ENCODE peak calls at places on chromosomes 11 and 22, in four cellular contexts. G, K, D and B are unnamed samples.

GRCh38 chr11:79626135-79626748 is 185.4 kb upstream of the TENM4 start:
- DNase-seq in K (no peak), G (no peak), D (no peak), B (no peak)

GRCh38 chr11:79253280-79253679 is 187.6 kb downstream of the TENM4 start:
- DNase-seq in D (no peak), G (no peak), K (no peak), B (no peak)

GRCh38 chr11:29328961-29329441 is 687.8 kb downstream of the KCNA4 start:
- DNase-seq in D (no peak), G (no peak), K (peak; percentile 71), B (no peak)

GRCh38 chr11:131278472-131278871 is 91.9 kb upstream of the NTM start:
- DNase-seq in D (no peak), K (no peak), G (no peak), B (no peak)

GRCh38 chr11:69888671-69889076 is 69.5 kb upstream of the FGF3 start:
- DNase-seq in G (peak; percentile 82), K (peak; percentile 86), D (no peak), B (peak; percentile 83)

GRCh38 chr11:14907411-14908213 is 15.6 kb upstream of the CYP2R1 start:
- DNase-seq in D (peak; percentile 78), G (peak; percentile 96), K (peak; percentile 50), B (peak; percentile 89)

GRCh38 chr11:18064450-18065048 is 18.5 kb upstream of the TPH1 start:
- DNase-seq in G (no peak), D (no peak), K (no peak), B (no peak)

GRCh38 chr11:69644962-69645675 is 4.2 kb downstream of the CCND1 start:
- DNase-seq in G (peak; percentile 73), D (no peak), K (peak; percentile 24), B (no peak)

GRCh38 chr22:43919106-43919965 is 4.3 kb upstream of the PNPLA3 start:
- DNase-seq in K (no peak), D (no peak), G (no peak), B (no peak)

GRCh38 chr11:113189909-113190667 is 124.3 kb upstream of the TTC12 start:
- DNase-seq in D (peak; percentile 50), K (peak; percentile 38), G (no peak), B (no peak)

GRCh38 chr11:26331911-26332571 is at the start of gene ANO3:
- DNase-seq in D (no peak), G (no peak), K (peak; percentile 31), B (peak; percentile 31)

GRCh38 chr11:114025329-114025907 is 34.1 kb upstream of the ZBTB16 start:
- DNase-seq in G (no peak), D (no peak), K (no peak), B (no peak)

GRCh38 chr22:47797546-47797945 is 1035.1 kb downstream of the TBC1D22A start:
- DNase-seq in K (no peak), D (no peak), G (peak; percentile 9), B (no peak)

GRCh38 chr11:118010738-118011461 is 24.7 kb downstream of the IL10RA start:
- DNase-seq in D (peak; percentile 76), G (peak; percentile 95), K (no peak), B (peak; percentile 43)

GRCh38 chr11:15145635-15146034 is 30.9 kb downstream of the INSC start:
- DNase-seq in G (no peak), K (no peak), D (no peak), B (peak; percentile 79)

GRCh38 chr11:94139421-94139820 is 10.8 kb downstream of the PANX1 start:
- DNase-seq in K (no peak), D (no peak), G (no peak), B (no peak)

GRCh38 chr22:36327922-36328551 is 59.7 kb downstream of the MYH9 start:
- DNase-seq in G (no peak), D (peak; percentile 62), K (no peak), B (no peak)

GRCh38 chr11:68467446-68467845 is 6.9 kb downstream of the PPP6R3 start:
- DNase-seq in D (no peak), G (no peak), K (no peak), B (no peak)
- H3K4me1 ChIP-seq in D (peaks cover 52% of the 10 kb centered on the region), G (peaks cover 100% of the 10 kb centered on the region), K (peaks cover 53% of the 10 kb centered on the region), B (peaks cover 19% of the 10 kb centered on the region)

GRCh38 chr22:23774114-23774921 is 1.7 kb downstream of the MMP11 start:
- DNase-seq in K (no peak), D (no peak), G (no peak), B (no peak)

GRCh38 chr22:23772315-23773246 is at the start of gene MMP11:
- DNase-seq in K (peak; percentile 33), G (peak; percentile 90), D (peak; percentile 48), B (peak; percentile 81)

GRCh38 chr22:23773247-23774113 is 831 bp downstream of the MMP11 start:
- DNase-seq in G (no peak), K (no peak), D (no peak), B (no peak)

GRCh38 chr22:23775779-23776375 is 3.2 kb downstream of the MMP11 start:
- DNase-seq in K (no peak), G (no peak), D (no peak), B (no peak)

GRCh38 chr22:23774922-23775436 is 2.3 kb downstream of the MMP11 start:
- DNase-seq in G (no peak), K (peak; percentile 26), D (no peak), B (no peak)
- H3K27ac ChIP-seq in G (no peak overlapping the region), K (no peak overlapping the region), D (peak overlapping the region; percentile 35), B (no peak overlapping the region)

DNA sequence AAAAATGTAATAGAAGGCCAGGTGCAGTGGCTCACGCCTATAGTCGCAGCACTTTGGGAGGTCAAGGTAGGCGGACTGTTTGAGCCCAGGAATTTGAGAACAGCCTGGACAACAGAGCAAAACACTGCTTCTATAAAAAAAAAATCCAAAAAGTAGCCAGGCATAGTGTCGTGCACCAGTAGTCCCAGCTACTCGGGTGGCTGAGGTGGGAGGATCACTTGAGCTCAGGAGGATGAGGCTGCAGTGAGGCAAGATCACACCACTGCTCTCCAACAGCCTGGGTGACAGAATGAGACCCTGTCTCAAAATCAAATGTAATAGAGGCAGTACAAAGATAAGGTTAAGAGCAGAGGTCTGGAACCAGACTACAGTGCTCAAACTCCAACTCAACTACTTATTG is 59.6 kb downstream of the DENND5A start:
- DNase-seq in K (no peak), G (no peak), D (no peak), B (no peak)
- H3K4me1 ChIP-seq in K (peaks cover 23% of the 10 kb centered on the region), G (peaks cover 19% of the 10 kb centered on the region), D (no peaks in the 10 kb centered on the region), B (no peaks in the 10 kb centered on the region)

GRCh38 chr11:36433896-36434295 is 76.2 kb downstream of the TRAF6 start:
- DNase-seq in G (no peak), K (no peak), D (no peak), B (no peak)
- H3K27ac ChIP-seq in G (no peak overlapping the region), K (no peak overlapping the region), D (no peak overlapping the region), B (no peak overlapping the region)

GRCh38 chr22:46737105-46737975 is 712 bp downstream of the CERK start:
- DNase-seq in K (peak; percentile 59), G (peak; percentile 90), D (peak; percentile 38), B (no peak)
- H3K4me1 ChIP-seq in K (peaks cover 21% of the 10 kb centered on the region), G (peaks cover 65% of the 10 kb centered on the region), D (peaks cover 41% of the 10 kb centered on the region), B (peaks cover 36% of the 10 kb centered on the region)

DNA sequence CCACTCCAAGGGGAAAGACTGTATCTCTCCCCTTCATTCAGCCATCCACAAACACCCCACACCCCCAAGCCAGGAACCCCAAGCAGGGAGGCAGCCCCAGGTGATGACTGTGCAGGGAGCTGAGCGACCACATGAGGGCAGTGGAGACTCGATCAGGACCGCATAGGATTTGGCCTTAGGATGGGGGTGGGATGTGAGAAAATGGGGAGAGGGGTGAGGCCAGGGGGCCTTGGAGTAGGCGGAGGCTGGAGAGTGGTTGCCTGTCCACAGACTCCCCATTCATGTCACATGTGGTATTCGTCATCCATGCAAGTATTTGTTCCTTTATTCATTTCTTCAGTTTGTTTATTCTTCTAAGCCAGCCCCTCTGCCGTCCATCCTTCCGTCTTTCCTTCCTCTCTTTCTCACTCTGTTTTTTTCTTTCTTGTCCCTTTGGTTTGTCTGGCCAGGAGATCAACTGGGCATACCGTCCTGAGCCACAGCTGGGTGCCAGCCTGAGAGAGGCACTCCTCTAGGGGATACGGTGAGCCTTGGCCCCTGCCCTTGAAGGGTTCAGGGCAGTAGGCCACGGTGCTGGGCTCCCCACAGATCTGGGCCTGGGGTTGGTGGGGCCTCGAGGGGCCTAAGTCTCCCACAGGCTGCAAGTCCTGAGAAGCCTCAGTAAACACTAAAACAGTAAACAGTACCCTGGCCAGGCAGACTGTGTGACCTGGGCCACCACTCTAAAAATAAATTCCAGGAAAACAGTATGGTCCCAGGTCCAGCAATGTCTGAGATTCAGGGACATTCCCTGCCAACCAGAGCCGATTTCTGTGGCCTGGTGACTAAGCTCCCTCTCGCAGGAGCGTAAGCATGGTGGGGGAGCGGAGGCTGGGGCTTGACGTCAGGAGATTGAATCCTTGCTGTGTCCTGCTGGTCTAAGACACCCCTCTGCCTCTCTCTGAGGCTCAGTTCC is 2.5 kb upstream of the RHOD start:
- DNase-seq in G (no peak), K (peak; percentile 94), D (peak; percentile 40), B (peak; percentile 69)
- H3K27ac ChIP-seq in G (no peak overlapping the region), K (peak overlapping the region; percentile 90), D (peak overlapping the region; percentile 85), B (peak overlapping the region; percentile 18)